ENCODE peak calls at places on chromosomes 13 and 19, in six cellular contexts. W is GM06990; Q is GM12865; S is GM23338; T is progenitor cell of endocrine pancreas; L is CD8-positive, alpha-beta T cell. I is an unnamed sample.

GRCh38 chr19:57641715-57642234 is 8.8 kb downstream of the ZNF211 start:
- DNase-seq in W (no peak), Q (no peak), S (no peak), T (no peak), L (no peak), I (no peak)

GRCh38 chr19:51607920-51608562 is 22.2 kb downstream of the SIGLEC5 start:
- DNase-seq in W (peak; percentile 59), Q (peak; percentile 81), S (peak; percentile 94), T (peak; percentile 81), L (peak; percentile 17), I (no peak)

GRCh38 chr19:4742717-4743646 is 19.3 kb upstream of the DPP9 start:
- DNase-seq in W (no peak), Q (no peak), S (peak; percentile 65), T (no peak), L (no peak), I (no peak)

GRCh38 chr19:8342316-8342683 is 762 bp downstream of the KANK3 start:
- DNase-seq in W (no peak), Q (no peak), S (peak; percentile 46), T (no peak), L (no peak), I (no peak)

GRCh38 chr19:1251503-1252220 is 3.3 kb downstream of the MIDN start:
- DNase-seq in W (peak; percentile 66), Q (no peak), S (no peak), T (no peak), L (peak; percentile 49), I (no peak)

GRCh38 chr13:36421447-36421846 is 10.8 kb upstream of the CCNA1 start:
- DNase-seq in W (no peak), Q (no peak), S (no peak), T (no peak), L (no peak), I (no peak)

GRCh38 chr13:26401578-26402021 is 147.7 kb downstream of the CDK8 start:
- DNase-seq in W (no peak), Q (no peak), S (no peak), T (no peak), L (no peak), I (no peak)

GRCh38 chr19:44943801-44944249 is 1.8 kb downstream of the APOC4 start:
- DNase-seq in W (peak; percentile 59), Q (peak; percentile 79), S (no peak), T (no peak), L (no peak), I (no peak)

GRCh38 chr13:30125422-30126073 is 181.8 kb downstream of the KATNAL1 start:
- DNase-seq in W (no peak), Q (no peak), S (no peak), T (no peak), L (no peak), I (no peak)

GRCh38 chr13:94707400-94708021 is 4.8 kb downstream of the SOX21 start:
- DNase-seq in W (no peak), Q (no peak), S (peak; percentile 70), T (no peak), L (no peak), I (no peak)

GRCh38 chr19:41264581-41265375 is 606 bp downstream of the HNRNPUL1 start:
- DNase-seq in W (peak; percentile 64), Q (peak; percentile 77), S (peak; percentile 84), T (peak; percentile 27), L (peak; percentile 38), I (no peak)

GRCh38 chr19:18428837-18429674 is 8.9 kb downstream of the ISYNA1 start:
- DNase-seq in W (peak; percentile 89), Q (peak; percentile 89), S (peak; percentile 96), T (peak; percentile 65), L (peak; percentile 81), I (peak; percentile 92)

GRCh38 chr19:771332-771785 is 20.4 kb downstream of the MISP start:
- DNase-seq in W (no peak), Q (peak; percentile 67), S (peak; percentile 62), T (no peak), L (no peak), I (no peak)

GRCh38 chr13:99320693-99321481 is 13.7 kb upstream of the GPR183 start:
- DNase-seq in W (no peak), Q (no peak), S (no peak), T (no peak), L (no peak), I (no peak)

GRCh38 chr19:56350416-56351045 is 35.9 kb upstream of the ZSCAN5A start:
- DNase-seq in W (no peak), Q (peak; percentile 51), S (peak; percentile 84), T (peak; percentile 18), L (peak; percentile 14), I (no peak)

GRCh38 chr19:32174386-32175113 is 170.9 kb upstream of the ZNF507 start:
- DNase-seq in W (no peak), Q (no peak), S (no peak), T (no peak), L (no peak), I (no peak)

GRCh38 chr13:18992791-18993190 is 188.8 kb downstream of the TUBA3C start:
- DNase-seq in W (no peak), Q (no peak), S (no peak), T (no peak), L (no peak), I (no peak)

GRCh38 chr19:1135454-1135853 is 31.7 kb downstream of the GPX4 start:
- DNase-seq in W (no peak), Q (no peak), S (no peak), T (no peak), L (no peak), I (no peak)

DNA sequence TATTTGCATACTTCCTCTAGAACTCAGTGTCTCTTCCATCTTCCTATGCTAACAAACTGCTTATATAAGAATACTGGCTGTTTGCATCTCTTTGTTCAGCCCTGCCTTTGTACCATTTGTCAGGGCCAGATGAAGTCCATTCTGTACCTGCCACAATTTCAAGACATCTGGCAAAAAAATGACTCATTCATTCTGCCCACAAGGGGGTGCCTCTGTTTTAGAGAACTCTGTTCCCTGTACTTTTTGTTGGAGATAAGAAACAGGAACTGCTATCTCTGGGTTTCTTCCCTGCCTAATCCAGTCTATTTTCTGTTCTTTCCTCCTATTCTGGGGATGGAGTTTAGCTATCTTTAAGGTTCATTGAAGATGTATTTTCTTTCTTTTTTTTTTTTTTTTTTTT is 23.0 kb downstream of the ZNF568 start:
- DNase-seq in W (no peak), Q (no peak), S (peak; percentile 52), T (no peak), L (no peak), I (no peak)
- TF ChIP-seq CTCF in W (no peak), Q (no peak), S (peak; percentile 62), T (no peak), L (no peak), I (peak; percentile 38)

GRCh38 chr13:51818276-51818675 is 14.3 kb upstream of the DHRS12 start:
- DNase-seq in W (no peak), Q (no peak), S (no peak), T (no peak), L (no peak), I (no peak)
- TF ChIP-seq CTCF in W (no peak), Q (no peak), S (peak; percentile 41), T (no peak), L (peak; percentile 31), I (no peak)

GRCh38 chr19:16891696-16892382 is 3.0 kb downstream of the F2RL3 start:
- DNase-seq in W (no peak), Q (no peak), S (no peak), T (no peak), L (no peak), I (no peak)
- TF ChIP-seq CTCF in W (no peak), Q (no peak), S (no peak), T (no peak), L (no peak), I (no peak)

DNA sequence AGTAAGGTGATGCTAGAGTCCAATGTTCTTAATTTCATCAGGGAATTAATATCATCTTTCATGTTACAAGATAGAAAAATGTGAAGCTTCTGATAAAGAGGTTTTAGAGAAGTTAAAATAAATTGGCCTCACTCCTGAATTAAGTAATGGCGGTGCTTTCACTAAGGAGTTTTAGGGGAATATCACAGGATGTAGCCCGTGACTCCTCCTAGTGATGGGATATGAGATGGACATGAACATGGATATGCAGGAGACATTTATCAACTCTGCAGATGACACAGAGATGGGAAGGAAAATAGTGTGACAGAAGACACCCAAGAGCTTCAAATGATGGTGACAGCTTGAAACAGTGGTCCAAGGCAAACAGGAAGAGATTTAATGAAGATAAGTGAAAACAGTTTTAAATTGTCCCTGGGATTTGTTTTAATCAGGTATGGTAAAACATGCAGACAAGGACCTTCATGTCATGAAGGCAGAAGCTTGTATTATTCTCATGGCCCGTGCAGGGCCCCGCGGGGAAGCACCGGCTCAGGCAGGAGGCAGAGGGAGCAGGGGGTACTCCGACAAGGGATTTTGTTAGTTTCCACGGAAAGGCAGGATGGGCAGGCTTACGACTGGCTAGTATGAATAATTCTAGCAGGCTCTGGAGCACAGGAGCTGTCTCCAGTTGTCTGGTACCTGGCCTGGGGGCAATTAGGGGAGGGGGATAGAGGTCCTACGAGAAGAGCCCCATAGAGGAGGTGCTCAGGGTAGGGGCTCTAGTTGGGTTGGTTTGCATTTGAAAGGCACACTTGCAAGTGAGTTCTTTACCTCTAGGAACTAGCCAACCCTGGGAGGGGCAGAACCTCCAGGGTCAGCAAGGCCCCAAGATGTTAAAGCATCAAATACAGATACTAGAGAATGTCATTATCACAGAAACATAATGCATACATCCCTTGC is 38.7 kb upstream of the FARP1 start:
- DNase-seq in W (no peak), Q (no peak), S (peak; percentile 27), T (no peak), L (no peak), I (no peak)
- TF ChIP-seq CTCF in W (no peak), Q (no peak), S (peak; percentile 43), T (no peak), L (no peak), I (no peak)

GRCh38 chr13:71067164-71067815 is 799.7 kb downstream of the DACH1 start:
- DNase-seq in W (no peak), Q (no peak), S (peak; percentile 35), T (no peak), L (no peak), I (no peak)
- TF ChIP-seq CTCF in W (no peak), Q (no peak), S (peak; percentile 44), T (peak; percentile 50), L (no peak), I (peak; percentile 8)